ENCODE peak calls at places on chromosome 12, in eight cellular contexts. O, Y, C, Z, J, G, M and K are unnamed samples.

GRCh38 chr12:91053951-91054715 is 3.7 kb downstream of the KERA start:
- DNase-seq in O (no peak), Y (no peak), C (peak), Z (no peak), J (no peak), G (no peak), M (no peak), K (peak)

GRCh38 chr12:59164991-59165718 is 244.9 kb upstream of the LRIG3 start:
- DNase-seq in O (no peak), Y (no peak), C (peak), Z (no peak), J (no peak), G (no peak), M (no peak), K (peak)

GRCh38 chr12:103783744-103784664 is 57.0 kb downstream of the NT5DC3 start:
- DNase-seq in O (no peak), Y (no peak), C (no peak), Z (no peak), J (peak), G (no peak), M (no peak), K (no peak)

GRCh38 chr12:127813147-127813546 is 453.8 kb upstream of the TMEM132C start:
- DNase-seq in O (no peak), Y (no peak), C (no peak), Z (no peak), J (no peak), G (no peak), M (no peak), K (no peak)

GRCh38 chr12:12473223-12473622 is 89.4 kb downstream of the DUSP16 start:
- DNase-seq in O (no peak), Y (no peak), C (no peak), Z (no peak), J (no peak), G (no peak), M (no peak), K (no peak)

GRCh38 chr12:112674539-112674938 is 117.0 kb upstream of the RPH3A start:
- DNase-seq in O (no peak), Y (no peak), C (no peak), Z (no peak), J (no peak), G (no peak), M (no peak), K (no peak)

GRCh38 chr12:58139894-58140293 is 198.5 kb downstream of the ATP23 start:
- DNase-seq in O (no peak), Y (no peak), C (no peak), Z (no peak), J (no peak), G (no peak), M (no peak), K (no peak)

GRCh38 chr12:76820888-76821482 is 57.1 kb downstream of the ZDHHC17 start:
- DNase-seq in O (peak), Y (no peak), C (peak), Z (peak), J (no peak), G (no peak), M (no peak), K (peak)

GRCh38 chr12:114764516-114764915 is 80.5 kb upstream of the TBX3 start:
- DNase-seq in O (no peak), Y (no peak), C (no peak), Z (no peak), J (no peak), G (no peak), M (no peak), K (no peak)

GRCh38 chr12:49959570-49960473 is 1.9 kb upstream of the AQP5 start:
- DNase-seq in O (no peak), Y (no peak), C (no peak), Z (no peak), J (no peak), G (no peak), M (no peak), K (no peak)

GRCh38 chr12:123657211-123657610 is 13.7 kb upstream of the TCTN2 start:
- DNase-seq in O (no peak), Y (no peak), C (no peak), Z (no peak), J (no peak), G (no peak), M (no peak), K (no peak)

GRCh38 chr12:115255257-115255656 is 571.3 kb upstream of the TBX3 start:
- DNase-seq in O (no peak), Y (no peak), C (no peak), Z (no peak), J (no peak), G (no peak), M (no peak), K (no peak)

GRCh38 chr12:100539209-100539608 is 34.3 kb upstream of the GAS2L3 start:
- DNase-seq in O (no peak), Y (no peak), C (peak), Z (no peak), J (no peak), G (no peak), M (no peak), K (no peak)

GRCh38 chr12:87575906-87576305 is 453.3 kb downstream of the C12orf50 start:
- DNase-seq in O (no peak), Y (no peak), C (no peak), Z (no peak), J (no peak), G (no peak), M (no peak), K (no peak)

GRCh38 chr12:96420255-96420930 is 20.2 kb upstream of the CDK17 start:
- DNase-seq in O (no peak), Y (no peak), C (peak), Z (no peak), J (no peak), G (no peak), M (no peak), K (no peak)

GRCh38 chr12:103442187-103442564 is 53.6 kb downstream of the C12orf42 start:
- DNase-seq in O (no peak), Y (no peak), C (no peak), Z (no peak), J (no peak), G (no peak), M (no peak), K (no peak)